ENCODE peak calls at places on chromosomes 3 and 15, in nine cellular contexts. A is PC-9, E is thoracic aorta, V is PC-3, Q is A549, L is tibial nerve, D is heart right ventricle, I is breast epithelium, Y is astrocyte. J is an unnamed sample.

GRCh38 chr3:77081240-77081661 is 41.4 kb downstream of the ROBO2 start:
- DNase-seq in A (no peak), D (peak), I (peak), V (peak), Y (peak), L (no peak), Q (no peak), E (no peak), J (no peak)

GRCh38 chr3:185865277-185865676 is 40.4 kb upstream of the IGF2BP2 start:
- DNase-seq in V (no peak), D (no peak), A (no peak), Q (no peak), Y (no peak), I (no peak), L (no peak), E (no peak), J (no peak)

GRCh38 chr3:49277357-49277723 is 308 bp upstream of the C3orf62 start:
- DNase-seq in I (no peak), A (no peak), E (no peak), L (no peak), V (no peak), Q (no peak), Y (peak), D (no peak), J (no peak)

GRCh38 chr15:77013786-77014136 is 18.8 kb downstream of the PSTPIP1 start:
- DNase-seq in Y (no peak), I (no peak), D (no peak), V (peak), L (no peak), Q (no peak), A (peak), E (no peak), J (no peak)

GRCh38 chr3:112486811-112487505 is 12.3 kb downstream of the BTLA start:
- DNase-seq in L (no peak), V (no peak), E (no peak), D (no peak), I (no peak), Q (no peak), Y (no peak), A (no peak), J (no peak)

GRCh38 chr3:177694316-177694715 is 497.0 kb upstream of the TBL1XR1 start:
- DNase-seq in Y (peak), A (no peak), D (peak), I (no peak), L (no peak), E (no peak), Q (no peak), V (no peak), J (no peak)

GRCh38 chr15:70559223-70559823 is 204.0 kb downstream of the UACA start:
- DNase-seq in D (peak), L (no peak), I (peak), A (no peak), Y (peak), V (no peak), E (no peak), Q (no peak), J (peak)

GRCh38 chr3:124759666-124760401 is 29.6 kb downstream of the UMPS start:
- DNase-seq in Q (no peak), I (no peak), E (no peak), Y (no peak), D (no peak), L (no peak), V (no peak), A (no peak), J (no peak)

GRCh38 chr3:162996368-162996767 is 1499.8 kb downstream of the OTOL1 start:
- DNase-seq in D (no peak), Q (no peak), V (no peak), I (no peak), L (no peak), E (no peak), A (no peak), Y (no peak), J (no peak)

GRCh38 chr3:179066058-179066457 is 5.6 kb downstream of the ZMAT3 start:
- DNase-seq in D (no peak), Q (no peak), E (no peak), I (no peak), Y (no peak), L (no peak), A (no peak), V (no peak), J (no peak)

GRCh38 chr3:62142280-62142679 is 231.1 kb downstream of the FEZF2 start:
- DNase-seq in A (no peak), E (no peak), L (no peak), I (no peak), V (no peak), D (no peak), Y (peak), Q (no peak), J (no peak)

GRCh38 chr15:82680200-82681102 is 29.2 kb downstream of the AP3B2 start:
- DNase-seq in E (no peak), Q (peak), A (no peak), L (no peak), I (peak), Y (no peak), D (no peak), V (peak), J (no peak)

GRCh38 chr3:134449277-134449676 is 36.5 kb downstream of the ANAPC13 start:
- DNase-seq in D (no peak), I (no peak), L (no peak), V (peak), Q (peak), E (no peak), A (peak), Y (no peak), J (no peak)

GRCh38 chr3:5826467-5826866 is 639.0 kb downstream of the EDEM1 start:
- DNase-seq in A (no peak), Q (no peak), V (no peak), Y (no peak), E (no peak), L (no peak), D (no peak), I (no peak), J (no peak)

GRCh38 chr15:74545061-74545460 is 4.0 kb downstream of the ARID3B start:
- DNase-seq in I (no peak), Q (no peak), Y (no peak), V (no peak), A (no peak), D (no peak), E (no peak), L (no peak), J (no peak)

GRCh38 chr15:52527898-52528464 is 699 bp downstream of the MYO5A start:
- DNase-seq in D (peak), Y (peak), A (peak), V (peak), E (no peak), Q (peak), I (no peak), L (no peak), J (no peak)

GRCh38 chr3:162165346-162165745 is 668.7 kb downstream of the OTOL1 start:
- DNase-seq in Y (no peak), D (no peak), E (no peak), Q (no peak), V (no peak), I (no peak), A (no peak), L (no peak), J (no peak)

GRCh38 chr3:13561967-13562366 is 13.0 kb downstream of the FBLN2 start:
- DNase-seq in Q (no peak), D (no peak), I (no peak), V (no peak), A (no peak), L (no peak), E (no peak), Y (no peak), J (no peak)

GRCh38 chr3:152328841-152329240 is 60.1 kb downstream of the MBNL1 start:
- DNase-seq in E (no peak), Y (peak), D (no peak), A (no peak), I (no peak), V (peak), L (no peak), Q (peak), J (no peak)

GRCh38 chr3:171415070-171415469 is 45.1 kb downstream of the TNIK start:
- DNase-seq in V (peak), L (no peak), Y (peak), Q (no peak), A (no peak), I (no peak), E (no peak), D (no peak), J (no peak)

GRCh38 chr3:8239718-8240698 is 261.6 kb upstream of the LMCD1 start:
- DNase-seq in E (no peak), V (peak), D (no peak), A (peak), L (no peak), I (no peak), Q (peak), Y (peak), J (no peak)

GRCh38 chr3:128736598-128736997 is 10.6 kb downstream of the RAB7A start:
- DNase-seq in I (no peak), V (no peak), Y (peak), D (no peak), L (no peak), E (no peak), A (no peak), Q (no peak), J (no peak)

GRCh38 chr3:122903171-122903570 is 108.3 kb downstream of the SLC49A4 start:
- DNase-seq in L (no peak), Q (no peak), Y (no peak), I (no peak), D (no peak), V (no peak), A (no peak), E (no peak), J (no peak)

GRCh38 chr3:174218011-174218410 is 641.1 kb upstream of the NAALADL2 start:
- DNase-seq in Y (no peak), L (no peak), A (no peak), D (no peak), E (no peak), I (no peak), V (peak), Q (no peak), J (no peak)

GRCh38 chr3:64514889-64515288 is 172.9 kb downstream of the ADAMTS9 start:
- DNase-seq in E (no peak), D (no peak), A (no peak), I (no peak), Q (no peak), Y (no peak), L (no peak), V (no peak), J (no peak)

GRCh38 chr3:184164648-184165330 is 9.6 kb downstream of the DVL3 start:
- DNase-seq in V (no peak), I (no peak), E (no peak), Q (no peak), D (no peak), Y (no peak), L (no peak), A (no peak), J (no peak)

GRCh38 chr3:131216340-131216739 is 165.2 kb upstream of the NUDT16 start:
- DNase-seq in L (no peak), D (no peak), Y (no peak), E (no peak), I (no peak), A (no peak), Q (no peak), V (peak), J (no peak)

GRCh38 chr3:9897408-9898372 is 5.0 kb upstream of the IL17RE start:
- DNase-seq in E (no peak), D (no peak), L (no peak), A (peak), I (peak), V (peak), Q (peak), Y (peak), J (no peak)

GRCh38 chr3:120615863-120616599 is 19.9 kb downstream of the NDUFB4 start:
- DNase-seq in Q (no peak), I (no peak), D (peak), A (no peak), Y (peak), E (no peak), V (peak), L (no peak), J (peak)

GRCh38 chr15:88048237-88048636 is 208.3 kb downstream of the NTRK3 start:
- DNase-seq in E (no peak), V (no peak), Q (no peak), Y (no peak), L (no peak), I (no peak), D (no peak), A (no peak), J (no peak)

GRCh38 chr15:64844576-64845140 is 2.9 kb downstream of the PLEKHO2 start:
- DNase-seq in V (no peak), I (no peak), Q (no peak), D (no peak), L (no peak), E (no peak), A (no peak), Y (no peak), J (no peak)

DNA sequence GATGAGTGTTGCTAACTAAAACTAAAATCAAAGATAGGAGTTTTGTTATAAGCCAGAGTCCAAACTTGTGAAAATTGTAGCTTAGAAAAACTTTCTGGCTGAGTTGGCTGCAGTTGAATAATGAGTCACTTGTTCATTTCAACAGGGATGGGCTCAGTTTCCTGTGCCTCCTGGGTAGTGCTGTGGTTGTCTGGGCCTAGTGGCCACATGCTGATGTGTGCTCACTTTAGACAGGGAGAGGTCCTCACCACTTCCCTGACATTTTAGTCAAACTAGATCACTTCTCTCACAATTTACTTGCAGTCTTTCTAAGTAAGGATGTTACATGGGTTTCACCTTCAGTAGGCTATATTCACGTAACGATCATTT is 6.3 kb upstream of the UBE2Q2 start:
- DNase-seq in L (no peak), V (peak), D (no peak), I (no peak), Q (peak), A (peak), Y (peak), E (no peak), J (no peak)
- H3K27ac ChIP-seq in L (no peak), V (peak), D (no peak), I (no peak), Q (no peak), A (no peak), Y (peak), E (peak), J (no peak)

GRCh38 chr3:155076888-155077287 is 3.2 kb upstream of the MME start:
- DNase-seq in L (no peak), V (peak), E (no peak), Y (no peak), A (no peak), D (no peak), Q (no peak), I (no peak), J (no peak)

GRCh38 chr3:155080692-155081091 is 573 bp downstream of the MME start:
- DNase-seq in Y (no peak), V (no peak), D (no peak), A (no peak), Q (no peak), E (no peak), I (no peak), L (no peak), J (no peak)

GRCh38 chr3:155075200-155075599 is 4.9 kb upstream of the MME start:
- DNase-seq in L (no peak), Y (no peak), Q (no peak), A (no peak), E (no peak), I (no peak), V (no peak), D (no peak), J (no peak)

GRCh38 chr3:155079795-155080546 is at the start of gene MME:
- DNase-seq in Q (no peak), A (peak), D (peak), E (no peak), L (no peak), I (peak), V (peak), Y (peak), J (peak)

DNA sequence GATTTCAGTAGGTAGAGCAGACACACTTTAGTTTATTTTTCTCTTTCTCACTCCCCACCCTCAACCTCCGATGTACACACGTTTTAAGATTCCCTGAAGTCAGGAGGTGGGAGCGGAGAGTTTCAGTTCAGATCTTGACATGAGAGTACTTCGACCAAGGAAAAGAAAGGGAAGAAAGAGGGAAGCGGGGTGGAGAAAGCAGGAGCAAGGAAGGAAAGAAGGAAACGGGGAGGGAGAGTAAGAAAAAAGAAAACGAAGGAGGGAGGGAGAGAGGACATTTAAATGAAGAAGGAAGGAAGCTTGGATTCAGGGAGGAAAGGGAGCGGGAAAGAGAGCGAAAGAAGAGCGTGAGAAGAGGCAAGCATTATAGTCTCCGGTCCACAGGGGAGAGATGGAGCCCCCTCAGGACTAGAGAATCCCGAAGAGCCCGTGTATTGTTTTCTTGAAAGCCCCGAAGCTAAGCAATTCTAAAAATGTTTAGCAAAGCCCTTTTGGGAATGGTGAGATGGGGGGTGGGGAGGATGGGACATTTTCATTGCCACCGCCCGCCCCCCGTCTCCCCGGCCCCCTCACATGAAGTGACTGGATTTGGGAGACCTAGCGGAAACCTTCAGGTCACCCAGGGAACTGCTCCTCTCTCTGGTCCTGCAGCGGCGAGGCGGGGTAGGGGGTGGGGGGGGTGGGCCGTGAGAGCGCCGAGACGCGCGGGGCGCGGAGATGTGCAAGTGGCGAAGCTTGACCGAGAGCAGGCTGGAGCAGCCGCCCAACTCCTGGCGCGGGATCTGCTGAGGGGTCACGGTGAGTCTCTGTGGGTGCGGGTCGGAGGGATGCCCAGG is 942 bp upstream of the MME start:
- DNase-seq in Q (no peak), V (no peak), D (no peak), I (peak), E (no peak), Y (no peak), L (no peak), A (no peak), J (no peak)
- H3K4me3 ChIP-seq in Q (peak), V (peak), D (peak), I (peak), E (peak), Y (peak), L (peak), A (peak), J (peak)

GRCh38 chr3:52277972-52278509 is 408 bp downstream of the WDR82 start:
- DNase-seq in A (no peak), Y (no peak), Q (peak), L (no peak), E (no peak), D (no peak), I (peak), V (no peak), J (peak)

GRCh38 chr3:52281980-52282801 is 3.7 kb upstream of the WDR82 start:
- DNase-seq in E (no peak), I (no peak), Q (no peak), A (no peak), L (no peak), V (no peak), Y (no peak), D (no peak), J (no peak)

GRCh38 chr3:52277071-52277964 is 1.1 kb downstream of the WDR82 start:
- DNase-seq in L (peak), Q (peak), I (peak), V (peak), E (no peak), D (peak), Y (peak), A (peak), J (peak)

GRCh38 chr3:52280046-52280445 is 1.6 kb upstream of the WDR82 start:
- DNase-seq in E (no peak), Y (peak), V (no peak), I (no peak), L (no peak), D (no peak), Q (no peak), A (no peak), J (no peak)

GRCh38 chr3:52278510-52279069 is at the start of gene WDR82:
- DNase-seq in I (peak), Q (peak), Y (peak), E (peak), L (peak), D (peak), A (peak), V (peak), J (peak)
- TF ChIP-seq CTCF in I (peak), Q (no peak), Y (peak), E (peak), L (peak), D (peak), A (peak), V (peak), J (peak)

GRCh38 chr15:89932880-89933279 is 20.1 kb upstream of the ARPIN start:
- DNase-seq in I (no peak), Y (no peak), A (no peak), L (no peak), V (no peak), Q (no peak), D (no peak), E (no peak), J (no peak)

GRCh38 chr15:89936051-89936792 is 23.5 kb upstream of the ARPIN start:
- DNase-seq in L (no peak), Q (no peak), E (no peak), D (no peak), Y (no peak), A (no peak), I (no peak), V (no peak), J (no peak)

GRCh38 chr15:89936793-89937265 is 24.1 kb upstream of the ARPIN start:
- DNase-seq in Q (no peak), Y (no peak), D (no peak), L (no peak), E (no peak), I (no peak), A (peak), V (peak), J (no peak)

DNA sequence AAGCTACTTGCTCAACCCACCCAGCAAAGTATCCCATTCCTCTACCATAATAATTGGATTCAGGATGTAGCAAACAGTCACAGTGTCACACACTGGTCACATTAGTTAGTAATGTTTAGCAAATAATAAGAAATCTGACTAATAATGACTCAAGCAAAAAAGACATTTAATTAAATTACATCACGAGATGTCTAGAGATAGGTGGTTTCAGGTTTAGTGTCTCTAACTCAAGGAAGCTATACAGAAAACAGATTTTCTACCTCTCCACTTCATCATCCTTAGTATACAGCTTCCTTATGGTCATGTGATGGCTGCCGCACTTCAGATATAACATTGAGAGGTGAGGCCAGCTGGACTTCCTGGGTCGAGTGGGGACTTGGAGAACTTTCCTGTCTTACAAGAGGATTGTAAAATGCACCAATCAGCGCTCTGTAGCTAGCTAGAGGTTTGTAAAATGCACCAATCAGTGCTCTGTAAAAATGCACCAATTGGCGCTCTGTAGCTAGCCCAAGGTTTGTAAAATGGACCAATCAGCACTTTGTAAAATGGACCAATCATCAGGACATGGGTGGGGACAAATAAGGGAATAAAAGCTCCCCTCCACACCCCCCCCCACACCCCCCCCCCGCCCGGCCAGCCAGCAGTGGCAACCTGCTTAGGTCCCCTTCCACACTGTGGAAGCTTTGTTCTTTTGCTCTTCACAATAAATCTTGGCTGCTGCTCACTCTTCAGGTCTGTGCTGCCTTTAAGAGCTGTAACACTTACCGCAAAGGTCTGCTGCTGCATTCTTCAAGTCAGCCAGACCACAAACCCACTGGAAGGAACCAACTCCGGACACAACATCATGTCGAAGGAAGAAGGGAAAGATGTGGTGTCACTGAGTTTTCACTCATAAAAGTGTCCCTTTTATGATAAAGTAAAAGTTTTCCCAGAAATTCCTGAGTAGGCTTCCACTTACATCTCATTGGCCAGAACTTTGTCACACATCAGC is 24.9 kb upstream of the ARPIN start:
- DNase-seq in E (no peak), D (no peak), Q (no peak), I (no peak), Y (peak), V (peak), A (no peak), L (no peak), J (no peak)
- H3K27ac ChIP-seq in E (no peak), D (no peak), Q (no peak), I (no peak), Y (no peak), V (peak), A (peak), L (no peak), J (no peak)

J was measured in gastrocnemius medialis.